ENCODE peak calls at places on chromosomes 16 and 17, in six cellular contexts. X is uterus, Z is PC-3, F is prostate gland, E is HL-60, M is left ventricle myocardium inferior. H is an unnamed sample.

GRCh38 chr16:85569615-85570212 is 43.4 kb upstream of the GSE1 start:
- DNase-seq in X (no peak), M (no peak), Z (peak; percentile 29), F (no peak), E (peak; percentile 87), H (no peak)

GRCh38 chr17:56593073-56593740 is at the start of gene NOG:
- DNase-seq in M (peak; percentile 31), Z (peak; percentile 74), E (peak; percentile 52), F (peak; percentile 29), X (peak; percentile 16), H (no peak)

GRCh38 chr16:29675811-29676643 is 3.0 kb upstream of the QPRT start:
- DNase-seq in M (no peak), E (peak; percentile 76), X (no peak), Z (peak; percentile 31), F (no peak), H (peak; percentile 88)

GRCh38 chr16:4689864-4690704 is 3.3 kb upstream of the NUDT16L1 start:
- DNase-seq in X (no peak), Z (no peak), M (no peak), F (no peak), E (no peak), H (no peak)

GRCh38 chr16:28879261-28879840 is 1.1 kb downstream of the ATP2A1 start:
- DNase-seq in M (no peak), E (peak; percentile 12), Z (no peak), X (no peak), F (no peak), H (peak; percentile 71)

GRCh38 chr17:30554839-30555751 is 77.9 kb downstream of the GOSR1 start:
- DNase-seq in M (no peak), E (peak; percentile 45), X (no peak), Z (peak; percentile 34), F (no peak), H (peak; percentile 71)

GRCh38 chr17:2397247-2398171 is 3.4 kb downstream of the MNT start:
- DNase-seq in Z (no peak), M (no peak), F (no peak), E (no peak), X (no peak), H (no peak)

GRCh38 chr16:84511180-84511800 is 6.8 kb upstream of the MEAK7 start:
- DNase-seq in Z (peak; percentile 87), F (peak; percentile 75), M (peak; percentile 82), E (peak; percentile 79), X (peak; percentile 88), H (peak; percentile 91)

GRCh38 chr16:9050102-9050830 is 41.2 kb upstream of the HAPSTR1 start:
- DNase-seq in E (no peak), F (no peak), M (no peak), Z (peak; percentile 14), X (no peak), H (peak; percentile 78)

GRCh38 chr16:56120447-56121155 is 70.7 kb upstream of the GNAO1 start:
- DNase-seq in Z (no peak), M (no peak), E (no peak), F (no peak), X (no peak), H (no peak)

GRCh38 chr16:50311134-50311528 is 44.8 kb downstream of the ADCY7 start:
- DNase-seq in F (no peak), Z (no peak), M (no peak), X (no peak), E (no peak), H (no peak)

GRCh38 chr16:67481561-67482259 is 753 bp upstream of the ATP6V0D1 start:
- DNase-seq in E (peak; percentile 35), Z (no peak), F (no peak), M (peak; percentile 48), X (peak; percentile 59), H (peak; percentile 79)

GRCh38 chr17:58668598-58668935 is 23.3 kb downstream of the TEX14 start:
- DNase-seq in E (no peak), M (no peak), Z (peak; percentile 33), F (no peak), X (no peak), H (no peak)

GRCh38 chr17:73519621-73520368 is 124.5 kb downstream of the SDK2 start:
- DNase-seq in Z (no peak), F (no peak), X (no peak), M (no peak), E (no peak), H (no peak)

GRCh38 chr16:65917466-65917865 is 449.0 kb upstream of the CDH5 start:
- DNase-seq in E (no peak), M (no peak), F (no peak), X (no peak), Z (no peak), H (no peak)

GRCh38 chr17:73485130-73485529 is 159.1 kb downstream of the SDK2 start:
- DNase-seq in X (no peak), E (no peak), M (no peak), F (no peak), Z (no peak), H (no peak)

GRCh38 chr17:72121164-72122001 is 563 bp downstream of the SOX9 start:
- DNase-seq in M (peak; percentile 36), F (no peak), E (no peak), X (no peak), Z (peak; percentile 48), H (peak; percentile 79)

GRCh38 chr17:72590382-72590781 is 469.6 kb downstream of the SOX9 start:
- DNase-seq in E (no peak), F (no peak), Z (peak; percentile 93), X (no peak), M (no peak), H (no peak)

GRCh38 chr17:29059281-29059680 is 16.3 kb downstream of the PIPOX start:
- DNase-seq in Z (peak; percentile 71), X (no peak), M (no peak), F (no peak), E (no peak), H (no peak)

GRCh38 chr17:31492880-31493655 is 101.6 kb downstream of the RAB11FIP4 start:
- DNase-seq in Z (no peak), X (no peak), E (peak; percentile 93), M (peak; percentile 59), F (no peak), H (peak; percentile 74)

GRCh38 chr16:4336701-4337539 is 14.2 kb downstream of the PAM16 start:
- DNase-seq in E (no peak), Z (no peak), F (no peak), X (no peak), M (no peak), H (no peak)

GRCh38 chr16:54430491-54431030 is 144.0 kb upstream of the IRX3 start:
- DNase-seq in M (no peak), E (no peak), Z (peak; percentile 6), X (no peak), F (no peak), H (no peak)

GRCh38 chr17:37827905-37828304 is 83.0 kb upstream of the HNF1B start:
- DNase-seq in Z (no peak), X (no peak), F (no peak), M (no peak), E (no peak), H (peak; percentile 53)

GRCh38 chr17:36920032-36921000 is 17.0 kb upstream of the LHX1 start:
- DNase-seq in Z (peak; percentile 65), E (no peak), X (no peak), F (no peak), M (no peak), H (no peak)

GRCh38 chr17:76641501-76641900 is 2.1 kb downstream of the ST6GALNAC1 start:
- DNase-seq in E (no peak), M (no peak), Z (peak; percentile 98), X (no peak), F (no peak), H (no peak)

GRCh38 chr17:76642994-76643393 is 563 bp downstream of the ST6GALNAC1 start:
- DNase-seq in Z (no peak), F (no peak), X (no peak), M (no peak), E (no peak), H (no peak)

GRCh38 chr17:76643553-76644148 is at the start of gene ST6GALNAC1:
- DNase-seq in E (no peak), X (no peak), F (peak; percentile 72), Z (peak; percentile 65), M (peak; percentile 18), H (no peak)

GRCh38 chr17:76640550-76641380 is 2.8 kb downstream of the ST6GALNAC1 start:
- DNase-seq in F (no peak), Z (no peak), X (no peak), E (no peak), M (no peak), H (no peak)

DNA sequence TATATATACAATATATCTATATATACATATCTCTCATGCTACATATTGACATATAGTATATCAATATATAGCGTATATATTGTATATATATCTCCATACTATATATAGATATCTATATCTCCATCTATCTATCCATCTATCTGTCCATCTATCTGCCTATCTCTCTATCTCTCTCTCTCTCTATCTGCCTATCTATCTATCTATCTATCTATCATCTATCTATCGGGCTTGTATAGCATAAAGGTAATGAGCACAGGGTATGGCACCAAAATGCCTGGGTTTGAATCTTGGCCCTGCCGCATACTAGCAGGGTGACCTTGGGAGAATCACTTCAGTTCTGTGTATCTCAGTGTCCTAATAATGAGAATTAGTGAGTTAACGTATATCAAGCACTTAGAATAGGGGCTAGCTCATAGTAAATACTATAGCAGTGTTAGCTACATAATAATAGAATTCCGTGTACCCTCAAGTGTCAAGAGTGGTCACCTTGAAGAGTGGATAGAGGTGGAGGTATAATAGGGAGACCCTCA is 1.5 kb downstream of the ST6GALNAC1 start:
- DNase-seq in E (no peak), F (no peak), X (no peak), Z (no peak), M (no peak), H (no peak)
- H3K27ac ChIP-seq in E (no peak overlapping the region), F (no peak overlapping the region), X (no peak overlapping the region), Z (no peak overlapping the region), M (peak overlapping the region; percentile 85), H (no peak overlapping the region)

GRCh38 chr17:7405882-7406825 is 1.5 kb upstream of the NLGN2 start:
- DNase-seq in F (no peak), Z (no peak), E (no peak), M (no peak), X (no peak), H (no peak)
- H3K27ac ChIP-seq in F (peak overlapping the region; percentile 86), Z (no peak overlapping the region), E (no peak overlapping the region), M (peak overlapping the region; percentile 96), X (peak overlapping the region; percentile 94), H (no peak overlapping the region)

DNA sequence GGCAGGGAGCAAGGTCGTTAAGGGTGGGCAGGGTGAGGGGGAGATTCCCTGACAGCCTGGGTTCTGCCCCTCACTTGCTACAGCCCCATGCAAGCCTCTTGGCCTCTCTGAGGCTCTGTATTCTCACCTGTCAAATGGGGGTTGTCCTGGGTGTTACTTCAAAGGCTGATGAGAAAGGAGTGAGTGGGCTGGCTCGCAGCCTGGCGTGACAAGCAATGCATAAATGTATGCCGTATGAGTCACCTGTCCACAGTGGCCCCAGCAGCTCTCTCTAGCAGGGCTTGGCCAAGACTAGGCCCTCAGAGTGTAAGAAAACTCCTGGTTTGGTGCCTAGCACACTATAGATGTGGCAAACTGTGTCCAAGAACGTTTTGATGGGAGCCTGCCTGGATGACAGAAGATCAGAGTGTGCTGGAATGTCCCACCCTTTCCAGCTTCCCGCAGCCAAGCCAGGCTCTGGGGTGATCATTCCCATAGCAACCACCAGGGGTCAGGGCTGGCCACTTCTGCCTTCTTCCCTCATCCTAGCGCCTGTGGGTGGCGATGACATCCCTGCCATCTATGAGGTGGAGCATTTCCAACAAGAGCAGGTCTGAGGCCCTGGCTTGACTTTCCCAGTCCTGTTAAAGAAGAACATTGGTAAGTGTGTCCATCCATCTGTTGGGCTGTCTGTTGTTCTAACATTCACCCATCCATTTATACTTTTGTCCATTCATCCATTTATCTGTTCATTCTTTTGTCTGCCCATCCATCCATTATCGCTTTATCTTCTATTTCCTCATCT is 37.2 kb upstream of the ADGRG1 start:
- DNase-seq in F (peak; percentile 59), X (peak; percentile 52), M (peak; percentile 68), Z (peak; percentile 86), E (peak; percentile 74), H (peak; percentile 81)
- H3K27ac ChIP-seq in F (no peak overlapping the region), X (peak overlapping the region; percentile 42), M (no peak overlapping the region), Z (peak overlapping the region; percentile 99), E (no peak overlapping the region), H (no peak overlapping the region)

GRCh38 chr17:18187816-18188761 is 4.5 kb downstream of the ALKBH5 start:
- DNase-seq in X (no peak), E (no peak), M (peak; percentile 29), Z (peak; percentile 35), F (no peak), H (no peak)
- H3K27ac ChIP-seq in X (peak overlapping the region; percentile 93), E (no peak overlapping the region), M (peak overlapping the region; percentile 100), Z (peak overlapping the region; percentile 43), F (peak overlapping the region; percentile 16), H (no peak overlapping the region)